ENCODE peak calls at places on chromosomes 7 and 10, in eight cellular contexts. N, R, U, Z, I, Y, W and O are unnamed samples.

GRCh38 chr10:6091630-6092029 is 2.8 kb downstream of the RBM17 start:
- DNase-seq in N (no peak), R (no peak), U (no peak), Z (no peak), I (no peak), Y (no peak), W (peak), O (no peak)

GRCh38 chr10:8137272-8137680 is 82.8 kb downstream of the GATA3 start:
- DNase-seq in N (no peak), R (no peak), U (no peak), Z (no peak), I (no peak), Y (no peak), W (no peak), O (no peak)

GRCh38 chr7:55148992-55149391 is 130.2 kb downstream of the EGFR start:
- DNase-seq in N (no peak), R (no peak), U (no peak), Z (no peak), I (no peak), Y (no peak), W (no peak), O (no peak)

GRCh38 chr10:7258948-7259523 is 151.8 kb downstream of the SFMBT2 start:
- DNase-seq in N (no peak), R (no peak), U (peak), Z (no peak), I (no peak), Y (no peak), W (no peak), O (no peak)

GRCh38 chr7:99311702-99312101 is 14.0 kb upstream of the ARPC1A start:
- DNase-seq in N (no peak), R (no peak), U (no peak), Z (no peak), I (no peak), Y (no peak), W (no peak), O (no peak)

GRCh38 chr10:100245484-100246220 is 16.3 kb upstream of the CHUK start:
- DNase-seq in N (no peak), R (no peak), U (no peak), Z (no peak), I (no peak), Y (no peak), W (peak), O (no peak)

GRCh38 chr7:2715341-2716231 is 27.6 kb downstream of the AMZ1 start:
- DNase-seq in N (peak), R (no peak), U (no peak), Z (no peak), I (no peak), Y (no peak), W (no peak), O (no peak)

GRCh38 chr10:86393401-86393800 is 26.8 kb upstream of the GRID1 start:
- DNase-seq in N (no peak), R (no peak), U (no peak), Z (no peak), I (no peak), Y (no peak), W (no peak), O (no peak)

GRCh38 chr10:132178046-132178445 is 8.7 kb upstream of the DPYSL4 start:
- DNase-seq in N (no peak), R (no peak), U (no peak), Z (no peak), I (no peak), Y (no peak), W (no peak), O (no peak)

GRCh38 chr7:47482013-47482761 is 99.7 kb downstream of the TNS3 start:
- DNase-seq in N (peak), R (peak), U (no peak), Z (no peak), I (peak), Y (no peak), W (peak), O (no peak)

GRCh38 chr7:108467391-108467790 is 11.2 kb upstream of the NRCAM start:
- DNase-seq in N (no peak), R (no peak), U (no peak), Z (no peak), I (no peak), Y (no peak), W (no peak), O (no peak)

GRCh38 chr7:104552102-104552501 is 223.7 kb downstream of the LHFPL3 start:
- DNase-seq in N (no peak), R (no peak), U (peak), Z (peak), I (no peak), Y (peak), W (peak), O (no peak)

GRCh38 chr10:127014671-127015070 is 109.4 kb downstream of the DOCK1 start:
- DNase-seq in N (no peak), R (no peak), U (no peak), Z (no peak), I (no peak), Y (no peak), W (no peak), O (no peak)

GRCh38 chr10:126902157-126902556 is 3.1 kb upstream of the DOCK1 start:
- DNase-seq in N (peak), R (no peak), U (no peak), Z (no peak), I (peak), Y (peak), W (peak), O (no peak)

GRCh38 chr10:33066558-33067236 is 108.7 kb upstream of the ITGB1 start:
- DNase-seq in N (no peak), R (no peak), U (no peak), Z (no peak), I (peak), Y (peak), W (peak), O (no peak)

GRCh38 chr10:60975716-60976115 is 31.7 kb upstream of the RHOBTB1 start:
- DNase-seq in N (no peak), R (no peak), U (no peak), Z (no peak), I (no peak), Y (no peak), W (peak), O (no peak)

GRCh38 chr10:48231699-48232315 is 42.7 kb downstream of the FRMPD2 start:
- DNase-seq in N (no peak), R (no peak), U (no peak), Z (peak), I (no peak), Y (no peak), W (no peak), O (no peak)

GRCh38 chr10:72276013-72276387 is 2.3 kb downstream of the DDIT4 start:
- DNase-seq in N (no peak), R (no peak), U (no peak), Z (no peak), I (no peak), Y (no peak), W (peak), O (no peak)

GRCh38 chr10:72009430-72010081 is 45.4 kb downstream of the CHST3 start:
- DNase-seq in N (peak), R (peak), U (peak), Z (no peak), I (peak), Y (peak), W (peak), O (no peak)

GRCh38 chr10:124717911-124718734 is 26.1 kb downstream of the FAM53B start:
- DNase-seq in N (no peak), R (no peak), U (no peak), Z (no peak), I (no peak), Y (no peak), W (no peak), O (peak)

GRCh38 chr7:105816954-105817615 is 59.3 kb downstream of the ATXN7L1 start:
- DNase-seq in N (no peak), R (no peak), U (no peak), Z (no peak), I (no peak), Y (no peak), W (no peak), O (no peak)

GRCh38 chr10:86065711-86066251 is 300.8 kb downstream of the GRID1 start:
- DNase-seq in N (no peak), R (no peak), U (no peak), Z (no peak), I (no peak), Y (no peak), W (no peak), O (no peak)

GRCh38 chr7:47591655-47592572 is 10.0 kb upstream of the TNS3 start:
- DNase-seq in N (no peak), R (no peak), U (no peak), Z (no peak), I (no peak), Y (no peak), W (peak), O (no peak)